ENCODE peak calls at places on chromosome 20, in five cellular contexts. Y is lower leg skin, K is stomach, F is IMR-90, P is HCT116. V is an unnamed sample.

GRCh38 chr20:49893242-49894072 is 21.9 kb downstream of the SPATA2 start:
- DNase-seq in Y (no peak), K (no peak), F (peak), P (no peak), V (no peak)

GRCh38 chr20:33298391-33298790 is 15.4 kb downstream of the BPIFB1 start:
- DNase-seq in Y (no peak), K (no peak), F (no peak), P (no peak), V (no peak)

GRCh38 chr20:63496404-63497120 is 2.3 kb downstream of the EEF1A2 start:
- DNase-seq in Y (no peak), K (no peak), F (no peak), P (no peak), V (no peak)

GRCh38 chr20:50613438-50614169 is 77.7 kb downstream of the RIPOR3 start:
- DNase-seq in Y (no peak), K (no peak), F (no peak), P (no peak), V (no peak)

GRCh38 chr20:59765599-59766177 is 161.3 kb downstream of the PHACTR3 start:
- DNase-seq in Y (no peak), K (no peak), F (no peak), P (no peak), V (no peak)

GRCh38 chr20:58546756-58547526 is 31.7 kb upstream of the APCDD1L start:
- DNase-seq in Y (no peak), K (peak), F (no peak), P (no peak), V (no peak)

GRCh38 chr20:5933802-5934436 is 16.4 kb downstream of the TRMT6 start:
- DNase-seq in Y (no peak), K (no peak), F (no peak), P (no peak), V (no peak)

GRCh38 chr20:13022401-13023170 is 13.8 kb downstream of the SPTLC3 start:
- DNase-seq in Y (no peak), K (no peak), F (peak), P (no peak), V (no peak)

GRCh38 chr20:14069796-14070195 is 74.5 kb downstream of the MACROD2 start:
- DNase-seq in Y (no peak), K (no peak), F (no peak), P (no peak), V (no peak)

GRCh38 chr20:2879148-2879547 is 5.9 kb downstream of the PTPRA start:
- DNase-seq in Y (no peak), K (no peak), F (peak), P (no peak), V (no peak)

GRCh38 chr20:48812600-48813445 is 15.0 kb downstream of the PREX1 start:
- DNase-seq in Y (no peak), K (no peak), F (no peak), P (no peak), V (no peak)

GRCh38 chr20:45336530-45337366 is 11.5 kb downstream of the SDC4 start:
- DNase-seq in Y (peak), K (peak), F (peak), P (no peak), V (peak)

GRCh38 chr20:33556237-33556636 is 66.3 kb downstream of the CBFA2T2 start:
- DNase-seq in Y (no peak), K (no peak), F (no peak), P (no peak), V (no peak)

GRCh38 chr20:40797425-40797824 is 108.4 kb upstream of the MAFB start:
- DNase-seq in Y (no peak), K (peak), F (peak), P (peak), V (no peak)

GRCh38 chr20:9235518-9235917 is 166.6 kb downstream of the PLCB4 start:
- DNase-seq in Y (no peak), K (no peak), F (peak), P (no peak), V (no peak)

GRCh38 chr20:61980647-61981583 is 84.8 kb downstream of the TAF4 start:
- DNase-seq in Y (no peak), K (peak), F (no peak), P (peak), V (no peak)
- TF ChIP-seq CTCF in Y (no peak), K (peak), F (peak), P (peak), V (no peak)

DNA sequence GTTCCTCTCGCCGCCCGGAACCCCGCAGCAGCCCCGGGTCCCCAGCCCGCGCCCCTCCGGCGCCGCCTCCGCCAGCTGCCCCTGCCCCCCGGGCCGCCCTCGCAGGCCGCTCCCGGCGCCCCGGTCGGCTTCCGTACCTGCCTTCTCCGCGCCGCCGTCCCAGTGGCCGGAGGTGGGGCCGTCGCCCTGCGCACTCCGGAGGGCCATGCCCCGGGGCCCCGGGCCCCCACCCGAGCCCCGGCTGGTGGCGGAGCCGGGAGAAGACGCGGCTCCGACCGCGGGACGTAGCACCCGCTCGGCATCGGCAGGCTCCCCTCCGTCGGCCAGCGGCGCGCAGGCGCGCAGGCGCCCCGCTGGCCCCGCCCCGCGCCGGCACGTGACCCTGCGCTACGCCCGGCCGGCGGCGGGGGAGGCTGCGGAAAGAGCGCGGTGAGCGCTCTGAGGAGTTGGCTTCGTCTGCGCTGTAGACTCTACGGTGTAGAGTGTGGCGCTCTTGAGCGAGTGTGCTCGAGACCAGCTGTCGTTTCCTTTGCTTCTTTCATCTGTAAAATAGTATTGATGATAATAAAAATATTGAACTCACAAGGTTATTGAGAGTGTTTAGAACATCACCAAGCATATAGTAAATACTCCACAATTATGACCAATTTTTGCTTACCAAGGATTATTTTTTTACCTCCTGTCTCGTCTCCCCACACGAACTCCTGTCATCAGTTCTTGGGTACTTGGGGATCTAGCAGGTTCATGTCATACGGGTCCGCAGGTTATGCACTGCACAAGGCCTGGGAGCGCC is at the start of gene TBC1D20:
- DNase-seq in Y (peak), K (peak), F (peak), P (peak), V (peak)
- TF ChIP-seq POLR2A in Y (no peak), K (no peak), F (peak), P (peak), V (peak)

GRCh38 chr20:25309395-25310267 is 61.7 kb downstream of the PYGB start:
- DNase-seq in Y (no peak), K (peak), F (peak), P (peak), V (peak)

GRCh38 chr20:25308671-25309394 is 60.9 kb downstream of the PYGB start:
- DNase-seq in Y (no peak), K (no peak), F (peak), P (peak), V (no peak)

GRCh38 chr20:25310921-25311728 is 63.2 kb downstream of the PYGB start:
- DNase-seq in Y (no peak), K (peak), F (peak), P (no peak), V (peak)

GRCh38 chr20:25308083-25308491 is 60.2 kb downstream of the PYGB start:
- DNase-seq in Y (no peak), K (no peak), F (no peak), P (no peak), V (no peak)

GRCh38 chr20:25310268-25310920 is 62.5 kb downstream of the PYGB start:
- DNase-seq in Y (peak), K (peak), F (peak), P (peak), V (peak)
- TF ChIP-seq CTCF in Y (peak), K (peak), F (peak), P (peak), V (peak)

DNA sequence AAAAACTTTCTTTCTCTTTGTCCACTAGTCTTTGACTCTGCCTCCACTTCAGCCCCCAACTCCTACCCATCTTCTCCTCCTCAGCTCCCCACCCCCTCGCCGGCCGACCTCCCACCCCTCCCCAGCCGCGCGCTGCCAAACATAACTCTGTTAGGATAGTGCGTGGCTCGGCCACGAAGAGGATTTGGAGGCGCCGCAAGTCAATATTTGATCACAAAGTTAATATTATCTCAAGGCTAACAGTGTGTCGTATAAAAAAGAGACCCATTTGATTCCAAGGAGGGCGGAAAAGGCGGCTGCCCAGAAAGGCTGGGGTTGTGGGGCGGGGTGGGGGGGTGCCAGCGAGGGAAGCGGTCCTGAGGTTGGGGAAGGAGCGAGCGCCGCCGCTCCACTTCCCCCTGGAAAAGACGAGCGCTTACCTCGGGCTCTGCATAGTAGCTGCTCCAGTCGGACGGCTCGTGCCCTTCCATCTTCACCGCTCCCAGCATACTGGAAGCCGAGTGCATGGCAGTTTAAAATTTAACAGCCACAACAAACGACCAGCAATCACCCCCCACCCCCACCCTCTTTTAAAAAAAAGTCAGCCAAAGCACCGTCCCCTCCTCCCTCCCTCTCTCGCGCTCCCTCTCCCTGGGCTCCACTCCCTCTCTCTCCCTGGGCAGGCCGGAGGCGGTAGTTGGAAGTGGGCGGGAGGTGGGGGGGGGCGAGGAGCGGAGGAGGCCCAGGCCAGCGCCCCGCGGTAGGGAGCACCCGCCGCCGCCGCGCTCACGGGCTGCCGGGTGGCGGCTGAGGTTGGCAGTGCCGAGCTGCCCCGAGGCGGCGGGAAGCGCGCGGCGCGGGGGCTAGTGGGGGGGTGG is at the start of gene FOXA2:
- DNase-seq in Y (no peak), K (peak), F (no peak), P (no peak), V (peak)
- TF ChIP-seq POLR2A in Y (no peak), K (no peak), F (no peak), P (no peak), V (no peak)

GRCh38 chr20:25195014-25195961 is at the start of gene ENTPD6:
- DNase-seq in Y (peak), K (peak), F (peak), P (peak), V (peak)
- TF ChIP-seq CTCF in Y (peak), K (peak), F (peak), P (peak), V (peak)

DNA sequence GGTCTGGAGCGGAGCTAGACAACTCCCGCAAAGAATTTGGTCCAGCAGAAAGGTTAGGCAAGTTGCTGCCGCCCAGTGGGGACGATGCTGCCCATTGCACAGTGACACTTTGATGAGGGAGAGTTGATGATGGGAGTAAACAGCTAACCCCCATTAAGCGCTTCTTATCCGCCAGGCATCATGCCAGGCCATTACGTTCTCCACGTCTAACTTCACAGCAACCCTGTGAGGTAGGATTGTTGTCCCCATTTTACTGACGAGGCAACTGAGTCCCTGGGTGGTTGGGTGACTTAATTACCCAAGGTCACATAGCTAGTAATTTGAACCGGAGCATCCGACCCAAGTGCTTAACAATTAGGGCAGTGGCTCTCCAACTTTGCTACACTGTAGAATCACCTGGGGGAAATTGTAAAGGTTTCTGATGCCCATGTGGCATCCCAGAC is 731 bp downstream of the RALGAPB start:
- DNase-seq in Y (no peak), K (peak), F (no peak), P (no peak), V (no peak)
- TF ChIP-seq POLR2A in Y (no peak), K (no peak), F (no peak), P (no peak), V (no peak)

V was measured in transverse colon.